ENCODE peak calls at places on chromosomes 1 and 21, in seven cellular contexts. P is stimulated activated CD4-positive, alpha-beta T cell treated with anti-CD3 and anti-CD28 coated beads, Interleukin-1b, Interleukin-23, amount 100 ng/mL, for 24 hours; M is activated CD8-positive, alpha-beta memory T cell treated with anti-CD3 and anti-CD28 coated beads, Interleukin-2, amount 10 ng/mL, durations not matched to agents 7 days and 5 days; A is fibroblast of villous mesenchyme; R is mucosa of gallbladder; B is Ammon's horn; C is thoracic aorta. G is an unnamed sample.

GRCh38 chr1:99570486-99571089 is 75.3 kb upstream of the PALMD start:
- DNase-seq in R (no peak), C (no peak), B (peak), P (no peak), M (no peak), A (no peak), G (no peak)

GRCh38 chr1:78649628-78650027 is at the start of gene IFI44:
- DNase-seq in R (peak), A (peak), P (peak), B (peak), C (peak), M (peak), G (peak)

GRCh38 chr1:231407537-231408396 is 14.3 kb downstream of the EGLN1 start:
- DNase-seq in R (no peak), C (no peak), B (peak), A (peak), P (no peak), M (no peak), G (no peak)

GRCh38 chr1:222909586-222909985 is 94.7 kb downstream of the DISP1 start:
- DNase-seq in P (no peak), M (no peak), R (no peak), C (no peak), B (no peak), A (peak), G (no peak)

GRCh38 chr1:209513226-209513625 is 70.3 kb upstream of the CAMK1G start:
- DNase-seq in C (no peak), A (peak), R (no peak), P (no peak), M (no peak), B (peak), G (no peak)

GRCh38 chr1:192159769-192160168 is 1.5 kb downstream of the RGS18 start:
- DNase-seq in M (no peak), P (no peak), R (no peak), B (no peak), C (no peak), A (no peak), G (no peak)

GRCh38 chr1:34029525-34029924 is 135.5 kb downstream of the CSMD2 start:
- DNase-seq in C (no peak), A (no peak), P (no peak), B (no peak), R (no peak), M (no peak), G (no peak)

GRCh38 chr1:181817091-181817490 is 244.4 kb downstream of the ZNF648 start:
- DNase-seq in B (no peak), R (no peak), C (no peak), M (no peak), P (no peak), A (no peak), G (no peak)

GRCh38 chr1:164586619-164587018 is 27.6 kb downstream of the PBX1 start:
- DNase-seq in R (no peak), B (no peak), C (no peak), M (no peak), P (no peak), A (no peak), G (no peak)

GRCh38 chr1:155816351-155816750 is 40.7 kb downstream of the GON4L start:
- DNase-seq in B (no peak), P (no peak), C (no peak), M (no peak), R (no peak), A (no peak), G (no peak)

GRCh38 chr1:148289647-148290046 is 137.6 kb upstream of the NBPF11 start:
- DNase-seq in P (no peak), R (no peak), C (no peak), A (no peak), B (no peak), M (no peak), G (no peak)

GRCh38 chr1:28508435-28508754 is 2.6 kb downstream of the RCC1 start:
- DNase-seq in P (peak), B (no peak), R (no peak), M (no peak), C (no peak), A (no peak), G (no peak)

GRCh38 chr1:185850366-185850765 is 116.2 kb downstream of the HMCN1 start:
- DNase-seq in C (no peak), P (no peak), A (no peak), B (no peak), M (no peak), R (no peak), G (no peak)

GRCh38 chr1:234962340-234962989 is 166.2 kb downstream of the TOMM20 start:
- DNase-seq in B (no peak), M (peak), P (no peak), C (no peak), A (peak), R (no peak), G (no peak)

GRCh38 chr1:181077576-181078242 is 10.8 kb upstream of the IER5 start:
- DNase-seq in C (no peak), A (no peak), R (no peak), M (no peak), P (no peak), B (no peak), G (no peak)

GRCh38 chr1:41547781-41548560 is 63.5 kb upstream of the EDN2 start:
- DNase-seq in M (no peak), R (no peak), A (no peak), B (no peak), C (no peak), P (no peak), G (no peak)

GRCh38 chr1:175155473-175155856 is 37.1 kb downstream of the KIAA0040 start:
- DNase-seq in A (no peak), M (no peak), P (no peak), R (no peak), B (no peak), C (no peak), G (no peak)

GRCh38 chr1:168005544-168005943 is 68.7 kb upstream of the MPC2 start:
- DNase-seq in B (no peak), M (no peak), A (no peak), C (no peak), R (no peak), P (no peak), G (no peak)

GRCh38 chr1:4657920-4658585 is 3.6 kb downstream of the AJAP1 start:
- DNase-seq in C (no peak), M (no peak), A (no peak), B (peak), P (no peak), R (no peak), G (no peak)

GRCh38 chr21:41659791-41660560 is 106.9 kb downstream of the RIPK4 start:
- DNase-seq in M (no peak), R (no peak), C (peak), P (no peak), A (no peak), B (no peak), G (no peak)

GRCh38 chr1:20725189-20726106 is 7.1 kb downstream of the SH2D5 start:
- DNase-seq in P (no peak), C (no peak), A (peak), B (peak), R (no peak), M (peak), G (no peak)

GRCh38 chr1:36279110-36279788 is 26.9 kb upstream of the SH3D21 start:
- DNase-seq in R (no peak), P (no peak), M (no peak), B (no peak), A (peak), C (no peak), G (no peak)

GRCh38 chr1:32454726-32455125 is 10.1 kb upstream of the ZBTB8B start:
- DNase-seq in R (peak), B (peak), A (no peak), C (no peak), M (no peak), P (no peak), G (no peak)

GRCh38 chr1:178031856-178032320 is 62.0 kb upstream of the RASAL2 start:
- DNase-seq in A (peak), R (peak), M (peak), P (no peak), C (peak), B (peak), G (no peak)

GRCh38 chr1:192831706-192832355 is 23.0 kb downstream of the RGS2 start:
- DNase-seq in B (no peak), P (no peak), R (no peak), M (no peak), A (peak), C (no peak), G (no peak)

GRCh38 chr21:33023574-33024277 is 2.0 kb upstream of the OLIG2 start:
- DNase-seq in A (no peak), C (no peak), R (no peak), P (no peak), B (peak), M (peak), G (no peak)

GRCh38 chr1:181497870-181498269 is 14.6 kb downstream of the CACNA1E start:
- DNase-seq in B (no peak), A (no peak), P (no peak), R (no peak), M (no peak), C (no peak), G (no peak)

GRCh38 chr1:32494196-32494595 is 29.3 kb downstream of the ZBTB8B start:
- DNase-seq in C (no peak), M (no peak), R (no peak), P (no peak), B (no peak), A (peak), G (no peak)

GRCh38 chr1:32766328-32766972 is 50.7 kb downstream of the YARS1 start:
- DNase-seq in B (no peak), R (no peak), C (no peak), P (no peak), A (no peak), M (no peak), G (no peak)

GRCh38 chr1:197912739-197913494 is 4.3 kb upstream of the LHX9 start:
- DNase-seq in P (no peak), C (no peak), R (no peak), B (no peak), M (no peak), A (no peak), G (no peak)

GRCh38 chr21:27275294-27275927 is 308.5 kb upstream of the ADAMTS5 start:
- DNase-seq in R (no peak), B (peak), C (no peak), P (no peak), M (no peak), A (peak), G (no peak)

GRCh38 chr1:229011022-229011421 is 259.9 kb upstream of the RAB4A start:
- DNase-seq in A (no peak), C (no peak), P (no peak), R (no peak), B (no peak), M (no peak), G (no peak)

GRCh38 chr1:15152318-15153183 is 996 bp upstream of the TMEM51 start:
- DNase-seq in R (peak), P (no peak), C (peak), M (no peak), A (peak), B (peak), G (no peak)

GRCh38 chr1:7086106-7086505 is 300.9 kb downstream of the CAMTA1 start:
- DNase-seq in C (no peak), R (no peak), P (no peak), A (no peak), B (no peak), M (no peak), G (no peak)